ENCODE peak calls at places on chromosome 10, in eight cellular contexts. One of them, this sample, is unnamed.

GRCh38 chr10:101131962-101132635 is 999 bp downstream of the TLX1 start:
- DNase-seq in fibroblast of lung: no peak
- DNase-seq in type B pancreatic cell: no peak
- DNase-seq in Caco-2: no peak
- DNase-seq in endodermal cell: peak
- DNase-seq in cardiac muscle cell: no peak
- DNase-seq in mesothelial cell of epicardium: no peak
- DNase-seq in brain microvascular endothelial cell: no peak
- DNase-seq in this sample: no peak

GRCh38 chr10:88473989-88474883 is 108.9 kb downstream of the RNLS start:
- DNase-seq in fibroblast of lung: peak
- DNase-seq in cardiac muscle cell: no peak
- DNase-seq in type B pancreatic cell: no peak
- DNase-seq in mesothelial cell of epicardium: no peak
- DNase-seq in brain microvascular endothelial cell: no peak
- DNase-seq in Caco-2: no peak
- DNase-seq in endodermal cell: no peak
- DNase-seq in this sample: no peak

GRCh38 chr10:18397886-18398285 is 253.5 kb downstream of the NSUN6 start:
- DNase-seq in fibroblast of lung: no peak
- DNase-seq in cardiac muscle cell: no peak
- DNase-seq in Caco-2: no peak
- DNase-seq in mesothelial cell of epicardium: no peak
- DNase-seq in type B pancreatic cell: no peak
- DNase-seq in brain microvascular endothelial cell: no peak
- DNase-seq in endodermal cell: no peak
- DNase-seq in this sample: no peak

GRCh38 chr10:28049286-28049685 is 50.4 kb upstream of the ODAD2 start:
- DNase-seq in brain microvascular endothelial cell: no peak
- DNase-seq in type B pancreatic cell: no peak
- DNase-seq in Caco-2: no peak
- DNase-seq in fibroblast of lung: no peak
- DNase-seq in endodermal cell: no peak
- DNase-seq in mesothelial cell of epicardium: no peak
- DNase-seq in cardiac muscle cell: no peak
- DNase-seq in this sample: no peak

GRCh38 chr10:51074238-51075028 is at the start of gene PRKG1:
- DNase-seq in Caco-2: peak
- DNase-seq in mesothelial cell of epicardium: peak
- DNase-seq in brain microvascular endothelial cell: peak
- DNase-seq in fibroblast of lung: peak
- DNase-seq in cardiac muscle cell: peak
- DNase-seq in type B pancreatic cell: peak
- DNase-seq in endodermal cell: peak
- DNase-seq in this sample: peak

GRCh38 chr10:78283069-78283682 is 249.5 kb downstream of the RPS24 start:
- DNase-seq in Caco-2: peak
- DNase-seq in cardiac muscle cell: no peak
- DNase-seq in mesothelial cell of epicardium: no peak
- DNase-seq in fibroblast of lung: no peak
- DNase-seq in endodermal cell: peak
- DNase-seq in brain microvascular endothelial cell: no peak
- DNase-seq in type B pancreatic cell: no peak
- DNase-seq in this sample: no peak

GRCh38 chr10:114481055-114481454 is 76.8 kb upstream of the AFAP1L2 start:
- DNase-seq in fibroblast of lung: no peak
- DNase-seq in mesothelial cell of epicardium: no peak
- DNase-seq in brain microvascular endothelial cell: no peak
- DNase-seq in type B pancreatic cell: no peak
- DNase-seq in endodermal cell: no peak
- DNase-seq in Caco-2: no peak
- DNase-seq in cardiac muscle cell: no peak
- DNase-seq in this sample: no peak

GRCh38 chr10:59601985-59602384 is 107.7 kb downstream of the SLC16A9 start:
- DNase-seq in mesothelial cell of epicardium: no peak
- DNase-seq in endodermal cell: no peak
- DNase-seq in type B pancreatic cell: no peak
- DNase-seq in brain microvascular endothelial cell: no peak
- DNase-seq in Caco-2: no peak
- DNase-seq in fibroblast of lung: no peak
- DNase-seq in cardiac muscle cell: no peak
- DNase-seq in this sample: no peak

GRCh38 chr10:132498562-132499366 is 38.8 kb upstream of the INPP5A start:
- DNase-seq in mesothelial cell of epicardium: no peak
- DNase-seq in endodermal cell: no peak
- DNase-seq in cardiac muscle cell: no peak
- DNase-seq in fibroblast of lung: no peak
- DNase-seq in type B pancreatic cell: no peak
- DNase-seq in Caco-2: no peak
- DNase-seq in brain microvascular endothelial cell: no peak
- DNase-seq in this sample: peak

GRCh38 chr10:4243651-4244050 is 458.6 kb upstream of the KLF6 start:
- DNase-seq in fibroblast of lung: peak
- DNase-seq in endodermal cell: no peak
- DNase-seq in type B pancreatic cell: no peak
- DNase-seq in cardiac muscle cell: peak
- DNase-seq in mesothelial cell of epicardium: no peak
- DNase-seq in brain microvascular endothelial cell: peak
- DNase-seq in Caco-2: no peak
- DNase-seq in this sample: no peak

GRCh38 chr10:133379152-133379800 is at the start of gene PAOX:
- DNase-seq in cardiac muscle cell: peak
- DNase-seq in type B pancreatic cell: no peak
- DNase-seq in endodermal cell: peak
- DNase-seq in fibroblast of lung: peak
- DNase-seq in Caco-2: peak
- DNase-seq in brain microvascular endothelial cell: no peak
- DNase-seq in mesothelial cell of epicardium: no peak
- DNase-seq in this sample: peak

GRCh38 chr10:30189254-30189583 is 129.8 kb upstream of the JCAD start:
- DNase-seq in Caco-2: no peak
- DNase-seq in cardiac muscle cell: no peak
- DNase-seq in brain microvascular endothelial cell: no peak
- DNase-seq in mesothelial cell of epicardium: no peak
- DNase-seq in endodermal cell: no peak
- DNase-seq in fibroblast of lung: no peak
- DNase-seq in type B pancreatic cell: no peak
- DNase-seq in this sample: no peak

GRCh38 chr10:12689893-12690292 is 311.6 kb downstream of the CCDC3 start:
- DNase-seq in type B pancreatic cell: no peak
- DNase-seq in fibroblast of lung: no peak
- DNase-seq in cardiac muscle cell: no peak
- DNase-seq in brain microvascular endothelial cell: no peak
- DNase-seq in Caco-2: no peak
- DNase-seq in endodermal cell: no peak
- DNase-seq in mesothelial cell of epicardium: no peak
- DNase-seq in this sample: no peak

GRCh38 chr10:128539784-128540759 is 413.8 kb upstream of the MKI67 start:
- DNase-seq in fibroblast of lung: no peak
- DNase-seq in brain microvascular endothelial cell: no peak
- DNase-seq in endodermal cell: peak
- DNase-seq in type B pancreatic cell: no peak
- DNase-seq in mesothelial cell of epicardium: no peak
- DNase-seq in cardiac muscle cell: peak
- DNase-seq in Caco-2: no peak
- DNase-seq in this sample: no peak

GRCh38 chr10:101961591-101962498 is 94.1 kb downstream of the ARMH3 start:
- DNase-seq in mesothelial cell of epicardium: no peak
- DNase-seq in type B pancreatic cell: no peak
- DNase-seq in brain microvascular endothelial cell: peak
- DNase-seq in fibroblast of lung: peak
- DNase-seq in cardiac muscle cell: peak
- DNase-seq in endodermal cell: no peak
- DNase-seq in Caco-2: no peak
- DNase-seq in this sample: no peak

GRCh38 chr10:102393411-102394078 is 2.0 kb upstream of the NFKB2 start:
- DNase-seq in mesothelial cell of epicardium: no peak
- DNase-seq in Caco-2: no peak
- DNase-seq in brain microvascular endothelial cell: peak
- DNase-seq in fibroblast of lung: no peak
- DNase-seq in type B pancreatic cell: no peak
- DNase-seq in cardiac muscle cell: no peak
- DNase-seq in endodermal cell: no peak
- DNase-seq in this sample: no peak

GRCh38 chr10:62959553-62959952 is 143.4 kb upstream of the EGR2 start:
- DNase-seq in Caco-2: no peak
- DNase-seq in cardiac muscle cell: peak
- DNase-seq in endodermal cell: no peak
- DNase-seq in brain microvascular endothelial cell: peak
- DNase-seq in mesothelial cell of epicardium: no peak
- DNase-seq in type B pancreatic cell: no peak
- DNase-seq in fibroblast of lung: peak
- DNase-seq in this sample: no peak

GRCh38 chr10:122911889-122912484 is 1.6 kb downstream of the FAM24A start:
- DNase-seq in endodermal cell: peak
- DNase-seq in mesothelial cell of epicardium: peak
- DNase-seq in Caco-2: peak
- DNase-seq in type B pancreatic cell: no peak
- DNase-seq in brain microvascular endothelial cell: peak
- DNase-seq in fibroblast of lung: peak
- DNase-seq in cardiac muscle cell: peak
- DNase-seq in this sample: no peak

GRCh38 chr10:73908853-73909611 is 1.9 kb upstream of the PLAU start:
- DNase-seq in fibroblast of lung: peak
- DNase-seq in endodermal cell: peak
- DNase-seq in type B pancreatic cell: no peak
- DNase-seq in Caco-2: no peak
- DNase-seq in brain microvascular endothelial cell: peak
- DNase-seq in cardiac muscle cell: peak
- DNase-seq in mesothelial cell of epicardium: no peak
- DNase-seq in this sample: no peak

GRCh38 chr10:49585387-49585786 is 24.7 kb upstream of the SLC18A3 start:
- DNase-seq in endodermal cell: no peak
- DNase-seq in type B pancreatic cell: no peak
- DNase-seq in Caco-2: no peak
- DNase-seq in cardiac muscle cell: no peak
- DNase-seq in mesothelial cell of epicardium: no peak
- DNase-seq in brain microvascular endothelial cell: no peak
- DNase-seq in fibroblast of lung: peak
- DNase-seq in this sample: no peak

GRCh38 chr10:117175215-117175900 is 21.9 kb upstream of the KCNK18 start:
- DNase-seq in cardiac muscle cell: no peak
- DNase-seq in fibroblast of lung: no peak
- DNase-seq in type B pancreatic cell: no peak
- DNase-seq in Caco-2: peak
- DNase-seq in brain microvascular endothelial cell: no peak
- DNase-seq in mesothelial cell of epicardium: no peak
- DNase-seq in endodermal cell: peak
- DNase-seq in this sample: peak
- TF ChIP-seq CTCF in cardiac muscle cell: no peak
- TF ChIP-seq CTCF in fibroblast of lung: no peak
- TF ChIP-seq CTCF in type B pancreatic cell: peak
- TF ChIP-seq CTCF in Caco-2: no peak
- TF ChIP-seq CTCF in brain microvascular endothelial cell: no peak
- TF ChIP-seq CTCF in mesothelial cell of epicardium: no peak
- TF ChIP-seq CTCF in endodermal cell: peak
- TF ChIP-seq CTCF in this sample: peak

GRCh38 chr10:125160856-125161569 is 650 bp upstream of the CTBP2 start:
- DNase-seq in Caco-2: peak
- DNase-seq in mesothelial cell of epicardium: peak
- DNase-seq in type B pancreatic cell: peak
- DNase-seq in cardiac muscle cell: peak
- DNase-seq in brain microvascular endothelial cell: peak
- DNase-seq in fibroblast of lung: peak
- DNase-seq in endodermal cell: peak
- DNase-seq in this sample: peak
- TF ChIP-seq CTCF in Caco-2: no peak
- TF ChIP-seq CTCF in mesothelial cell of epicardium: peak
- TF ChIP-seq CTCF in type B pancreatic cell: no peak
- TF ChIP-seq CTCF in cardiac muscle cell: peak
- TF ChIP-seq CTCF in brain microvascular endothelial cell: peak
- TF ChIP-seq CTCF in fibroblast of lung: no peak
- TF ChIP-seq CTCF in endodermal cell: no peak
- TF ChIP-seq CTCF in this sample: no peak

GRCh38 chr10:37684765-37685164 is 172.6 kb downstream of the ZNF248 start:
- DNase-seq in mesothelial cell of epicardium: no peak
- DNase-seq in type B pancreatic cell: no peak
- DNase-seq in cardiac muscle cell: no peak
- DNase-seq in Caco-2: no peak
- DNase-seq in fibroblast of lung: no peak
- DNase-seq in endodermal cell: no peak
- DNase-seq in brain microvascular endothelial cell: no peak
- DNase-seq in this sample: no peak
- TF ChIP-seq CTCF in mesothelial cell of epicardium: no peak
- TF ChIP-seq CTCF in type B pancreatic cell: no peak
- TF ChIP-seq CTCF in cardiac muscle cell: no peak
- TF ChIP-seq CTCF in Caco-2: no peak
- TF ChIP-seq CTCF in fibroblast of lung: no peak
- TF ChIP-seq CTCF in endodermal cell: no peak
- TF ChIP-seq CTCF in brain microvascular endothelial cell: no peak
- TF ChIP-seq CTCF in this sample: no peak

GRCh38 chr10:91091780-91092179 is 128.7 kb upstream of the PCGF5 start:
- DNase-seq in fibroblast of lung: no peak
- DNase-seq in Caco-2: no peak
- DNase-seq in brain microvascular endothelial cell: no peak
- DNase-seq in endodermal cell: no peak
- DNase-seq in mesothelial cell of epicardium: no peak
- DNase-seq in cardiac muscle cell: no peak
- DNase-seq in type B pancreatic cell: no peak
- DNase-seq in this sample: no peak

GRCh38 chr10:91096263-91096662 is 124.2 kb upstream of the PCGF5 start:
- DNase-seq in Caco-2: no peak
- DNase-seq in mesothelial cell of epicardium: no peak
- DNase-seq in endodermal cell: no peak
- DNase-seq in fibroblast of lung: no peak
- DNase-seq in cardiac muscle cell: no peak
- DNase-seq in brain microvascular endothelial cell: no peak
- DNase-seq in type B pancreatic cell: no peak
- DNase-seq in this sample: no peak

GRCh38 chr10:91088300-91089140 is 131.9 kb upstream of the PCGF5 start:
- DNase-seq in type B pancreatic cell: no peak
- DNase-seq in Caco-2: peak
- DNase-seq in cardiac muscle cell: peak
- DNase-seq in fibroblast of lung: peak
- DNase-seq in mesothelial cell of epicardium: no peak
- DNase-seq in brain microvascular endothelial cell: peak
- DNase-seq in endodermal cell: no peak
- DNase-seq in this sample: no peak

DNA sequence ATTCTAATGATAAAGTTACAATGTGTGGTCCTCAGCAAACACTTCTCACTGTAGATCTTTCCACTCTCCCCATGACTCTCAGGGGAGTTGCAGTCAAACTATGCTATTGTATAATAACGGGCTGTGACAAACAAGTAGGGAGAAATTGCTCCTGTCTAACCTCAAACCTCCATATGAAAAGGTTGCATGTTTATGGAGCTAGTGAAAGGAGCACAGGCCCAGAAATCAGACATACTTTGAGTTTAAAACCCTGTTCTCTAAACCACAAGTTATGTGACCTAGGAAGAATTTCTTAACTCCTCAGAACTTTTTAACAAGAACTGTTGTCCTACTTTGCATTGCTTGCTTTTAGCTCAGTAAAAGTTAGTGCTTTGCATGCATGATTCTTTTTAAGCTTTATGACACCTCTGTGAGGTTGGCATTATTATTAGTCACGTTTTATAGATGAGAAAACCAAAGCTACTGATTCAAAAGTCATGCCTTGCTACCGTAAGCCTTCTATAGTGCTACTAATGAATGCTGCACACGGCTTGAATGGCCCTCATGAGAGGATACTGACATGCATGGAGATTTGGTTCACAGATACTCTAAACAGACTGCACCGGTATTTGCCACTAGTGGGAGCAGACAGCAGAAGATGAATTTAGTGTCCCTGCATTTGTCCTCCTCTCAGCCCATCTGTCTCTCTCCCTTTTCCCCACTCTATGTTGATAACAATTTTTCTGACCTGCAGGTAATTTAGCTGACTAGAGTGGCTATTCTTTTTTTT is 129.5 kb upstream of the PCGF5 start:
- DNase-seq in mesothelial cell of epicardium: no peak
- DNase-seq in cardiac muscle cell: peak
- DNase-seq in fibroblast of lung: peak
- DNase-seq in Caco-2: no peak
- DNase-seq in brain microvascular endothelial cell: peak
- DNase-seq in type B pancreatic cell: no peak
- DNase-seq in endodermal cell: no peak
- DNase-seq in this sample: no peak
- TF ChIP-seq CTCF in mesothelial cell of epicardium: no peak
- TF ChIP-seq CTCF in cardiac muscle cell: peak
- TF ChIP-seq CTCF in fibroblast of lung: peak
- TF ChIP-seq CTCF in Caco-2: peak
- TF ChIP-seq CTCF in brain microvascular endothelial cell: peak
- TF ChIP-seq CTCF in type B pancreatic cell: peak
- TF ChIP-seq CTCF in endodermal cell: peak
- TF ChIP-seq CTCF in this sample: peak